ENCODE peak calls at places on chromosomes 6 and 20, in ten cellular contexts. One of them, this sample, is unnamed.

GRCh38 chr6:157535354-157536217 is 154.6 kb downstream of the ZDHHC14 start:
- DNase-seq in pancreas: no peak
- DNase-seq in activated B cell treated with CpG ODN at 0.5 μM for 24 hours: no peak
- DNase-seq in progenitor cell of endocrine pancreas: no peak
- DNase-seq in endothelial cell: no peak
- DNase-seq in lower lobe of right lung: no peak
- DNase-seq in GM13977: peak
- DNase-seq in epithelial cell of proximal tubule: peak
- DNase-seq in GM23338: no peak
- DNase-seq in ascending aorta: no peak
- DNase-seq in this sample: peak

GRCh38 chr20:415820-416322 is 7.8 kb downstream of the RBCK1 start:
- DNase-seq in pancreas: no peak
- DNase-seq in activated B cell treated with CpG ODN at 0.5 μM for 24 hours: no peak
- DNase-seq in progenitor cell of endocrine pancreas: no peak
- DNase-seq in endothelial cell: no peak
- DNase-seq in lower lobe of right lung: peak
- DNase-seq in GM13977: no peak
- DNase-seq in epithelial cell of proximal tubule: no peak
- DNase-seq in GM23338: no peak
- DNase-seq in ascending aorta: no peak
- DNase-seq in this sample: no peak

GRCh38 chr6:132972971-132973370 is 158.6 kb downstream of the RPS12 start:
- DNase-seq in pancreas: no peak
- DNase-seq in activated B cell treated with CpG ODN at 0.5 μM for 24 hours: no peak
- DNase-seq in progenitor cell of endocrine pancreas: no peak
- DNase-seq in endothelial cell: no peak
- DNase-seq in lower lobe of right lung: no peak
- DNase-seq in GM13977: no peak
- DNase-seq in epithelial cell of proximal tubule: no peak
- DNase-seq in GM23338: no peak
- DNase-seq in ascending aorta: no peak
- DNase-seq in this sample: no peak

GRCh38 chr6:51976374-51976773 is 111.0 kb downstream of the PKHD1 start:
- DNase-seq in pancreas: no peak
- DNase-seq in activated B cell treated with CpG ODN at 0.5 μM for 24 hours: no peak
- DNase-seq in progenitor cell of endocrine pancreas: no peak
- DNase-seq in endothelial cell: no peak
- DNase-seq in lower lobe of right lung: no peak
- DNase-seq in GM13977: no peak
- DNase-seq in epithelial cell of proximal tubule: no peak
- DNase-seq in GM23338: no peak
- DNase-seq in ascending aorta: no peak
- DNase-seq in this sample: no peak

GRCh38 chr6:163745566-163746400 is 331.3 kb downstream of the QKI start:
- DNase-seq in pancreas: no peak
- DNase-seq in activated B cell treated with CpG ODN at 0.5 μM for 24 hours: no peak
- DNase-seq in progenitor cell of endocrine pancreas: no peak
- DNase-seq in endothelial cell: no peak
- DNase-seq in lower lobe of right lung: no peak
- DNase-seq in GM13977: no peak
- DNase-seq in epithelial cell of proximal tubule: peak
- DNase-seq in GM23338: no peak
- DNase-seq in ascending aorta: no peak
- DNase-seq in this sample: no peak

GRCh38 chr6:106591111-106591825 is 38.0 kb downstream of the RTN4IP1 start:
- DNase-seq in pancreas: no peak
- DNase-seq in activated B cell treated with CpG ODN at 0.5 μM for 24 hours: no peak
- DNase-seq in progenitor cell of endocrine pancreas: no peak
- DNase-seq in endothelial cell: no peak
- DNase-seq in lower lobe of right lung: no peak
- DNase-seq in GM13977: no peak
- DNase-seq in epithelial cell of proximal tubule: peak
- DNase-seq in GM23338: no peak
- DNase-seq in ascending aorta: no peak
- DNase-seq in this sample: no peak

GRCh38 chr6:17303444-17303843 is 22.3 kb downstream of the RBM24 start:
- DNase-seq in pancreas: no peak
- DNase-seq in activated B cell treated with CpG ODN at 0.5 μM for 24 hours: no peak
- DNase-seq in progenitor cell of endocrine pancreas: no peak
- DNase-seq in endothelial cell: no peak
- DNase-seq in lower lobe of right lung: no peak
- DNase-seq in GM13977: no peak
- DNase-seq in epithelial cell of proximal tubule: no peak
- DNase-seq in GM23338: no peak
- DNase-seq in ascending aorta: no peak
- DNase-seq in this sample: no peak

GRCh38 chr20:61037498-61037897 is 214.6 kb upstream of the CDH4 start:
- DNase-seq in pancreas: no peak
- DNase-seq in activated B cell treated with CpG ODN at 0.5 μM for 24 hours: no peak
- DNase-seq in progenitor cell of endocrine pancreas: no peak
- DNase-seq in endothelial cell: no peak
- DNase-seq in lower lobe of right lung: no peak
- DNase-seq in GM13977: no peak
- DNase-seq in epithelial cell of proximal tubule: no peak
- DNase-seq in GM23338: no peak
- DNase-seq in ascending aorta: no peak
- DNase-seq in this sample: no peak

GRCh38 chr6:6856538-6857523 is 250.9 kb upstream of the RREB1 start:
- DNase-seq in pancreas: peak
- DNase-seq in activated B cell treated with CpG ODN at 0.5 μM for 24 hours: peak
- DNase-seq in progenitor cell of endocrine pancreas: no peak
- DNase-seq in endothelial cell: no peak
- DNase-seq in lower lobe of right lung: peak
- DNase-seq in GM13977: peak
- DNase-seq in epithelial cell of proximal tubule: no peak
- DNase-seq in GM23338: peak
- DNase-seq in ascending aorta: peak
- DNase-seq in this sample: peak

DNA sequence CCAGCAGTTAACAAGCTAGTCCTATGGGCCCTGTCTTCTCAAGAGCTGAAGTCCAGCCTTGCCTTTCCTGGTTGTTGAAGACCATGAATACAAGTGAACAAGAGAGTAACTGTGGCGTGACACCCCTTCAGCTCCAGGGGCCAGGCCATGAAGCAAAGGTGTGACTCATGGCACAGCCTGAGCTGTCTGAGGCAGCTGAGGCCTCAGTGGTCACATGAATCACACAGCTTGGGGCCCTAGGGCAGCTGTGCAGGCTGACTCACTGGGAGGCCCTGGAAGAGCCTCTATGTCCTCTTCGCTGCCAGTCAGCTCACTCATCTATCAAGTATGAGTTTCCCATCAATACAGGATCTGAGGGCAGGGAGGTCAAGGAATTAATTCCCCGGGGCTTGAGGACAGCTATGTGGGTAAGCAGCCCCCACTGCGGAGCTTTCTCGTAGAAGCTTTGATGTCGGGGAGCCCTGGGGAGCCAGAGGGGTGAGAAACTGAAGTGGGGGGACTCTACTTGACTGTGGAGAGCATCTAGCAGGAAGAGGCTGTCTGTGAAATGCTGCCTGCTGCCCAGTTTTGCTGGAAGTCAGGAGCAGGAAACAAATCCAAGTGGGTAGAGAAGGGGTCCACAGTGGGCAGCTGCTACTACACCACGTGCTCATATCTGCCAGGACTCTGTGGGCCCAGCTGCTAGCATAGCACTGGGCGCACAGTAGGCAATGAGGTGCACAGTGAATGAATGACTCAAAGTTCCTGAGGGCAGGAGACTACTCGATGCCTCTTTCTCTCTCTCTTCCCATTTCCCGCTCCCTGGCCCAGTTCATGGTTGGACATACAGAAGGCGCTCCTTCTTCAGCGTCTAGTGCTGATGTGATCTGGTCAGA is 13.7 kb upstream of the FAM83C start:
- DNase-seq in pancreas: no peak
- DNase-seq in activated B cell treated with CpG ODN at 0.5 μM for 24 hours: no peak
- DNase-seq in progenitor cell of endocrine pancreas: no peak
- DNase-seq in endothelial cell: no peak
- DNase-seq in lower lobe of right lung: no peak
- DNase-seq in GM13977: no peak
- DNase-seq in epithelial cell of proximal tubule: peak
- DNase-seq in GM23338: no peak
- DNase-seq in ascending aorta: peak
- DNase-seq in this sample: no peak
- TF ChIP-seq CTCF in pancreas: no peak
- TF ChIP-seq CTCF in activated B cell treated with CpG ODN at 0.5 μM for 24 hours: no peak
- TF ChIP-seq CTCF in progenitor cell of endocrine pancreas: no peak
- TF ChIP-seq CTCF in endothelial cell: no peak
- TF ChIP-seq CTCF in lower lobe of right lung: no peak
- TF ChIP-seq CTCF in GM13977: no peak
- TF ChIP-seq CTCF in epithelial cell of proximal tubule: no peak
- TF ChIP-seq CTCF in GM23338: no peak
- TF ChIP-seq CTCF in ascending aorta: no peak
- TF ChIP-seq CTCF in this sample: no peak

DNA sequence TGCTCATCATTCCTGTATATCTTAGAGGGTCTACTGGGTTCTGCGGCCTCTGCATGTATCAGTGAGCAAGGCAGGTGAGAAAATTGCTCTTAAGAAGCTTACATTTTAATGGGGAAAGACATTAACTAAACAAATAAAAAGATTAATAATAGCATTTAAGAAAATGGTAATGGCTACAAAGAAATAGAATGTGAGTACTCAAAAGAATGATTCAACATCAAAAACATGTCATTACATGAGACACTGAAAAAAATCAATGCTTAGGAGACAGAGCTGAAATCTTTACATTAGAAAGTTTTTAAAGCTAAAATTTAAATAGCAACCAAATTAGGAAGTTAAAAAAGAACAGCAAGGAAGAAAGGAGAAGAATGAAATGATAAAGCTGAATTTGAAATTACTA is 146.9 kb upstream of the PHACTR1 start:
- DNase-seq in pancreas: no peak
- DNase-seq in activated B cell treated with CpG ODN at 0.5 μM for 24 hours: no peak
- DNase-seq in progenitor cell of endocrine pancreas: no peak
- DNase-seq in endothelial cell: no peak
- DNase-seq in lower lobe of right lung: no peak
- DNase-seq in GM13977: no peak
- DNase-seq in epithelial cell of proximal tubule: no peak
- DNase-seq in GM23338: no peak
- DNase-seq in ascending aorta: no peak
- DNase-seq in this sample: no peak
- TF ChIP-seq CTCF in pancreas: no peak
- TF ChIP-seq CTCF in activated B cell treated with CpG ODN at 0.5 μM for 24 hours: no peak
- TF ChIP-seq CTCF in progenitor cell of endocrine pancreas: no peak
- TF ChIP-seq CTCF in endothelial cell: no peak
- TF ChIP-seq CTCF in lower lobe of right lung: no peak
- TF ChIP-seq CTCF in GM13977: no peak
- TF ChIP-seq CTCF in epithelial cell of proximal tubule: no peak
- TF ChIP-seq CTCF in GM23338: no peak
- TF ChIP-seq CTCF in ascending aorta: no peak
- TF ChIP-seq CTCF in this sample: no peak

GRCh38 chr6:159092631-159093030 is 47.8 kb upstream of the TAGAP start:
- DNase-seq in pancreas: no peak
- DNase-seq in activated B cell treated with CpG ODN at 0.5 μM for 24 hours: no peak
- DNase-seq in progenitor cell of endocrine pancreas: no peak
- DNase-seq in endothelial cell: no peak
- DNase-seq in lower lobe of right lung: no peak
- DNase-seq in GM13977: no peak
- DNase-seq in epithelial cell of proximal tubule: no peak
- DNase-seq in GM23338: no peak
- DNase-seq in ascending aorta: no peak
- DNase-seq in this sample: no peak

GRCh38 chr6:159093608-159094443 is 49.0 kb upstream of the TAGAP start:
- DNase-seq in pancreas: no peak
- DNase-seq in activated B cell treated with CpG ODN at 0.5 μM for 24 hours: no peak
- DNase-seq in progenitor cell of endocrine pancreas: no peak
- DNase-seq in endothelial cell: no peak
- DNase-seq in lower lobe of right lung: no peak
- DNase-seq in GM13977: no peak
- DNase-seq in epithelial cell of proximal tubule: no peak
- DNase-seq in GM23338: no peak
- DNase-seq in ascending aorta: no peak
- DNase-seq in this sample: no peak

GRCh38 chr6:159094444-159095252 is 49.9 kb upstream of the TAGAP start:
- DNase-seq in pancreas: no peak
- DNase-seq in activated B cell treated with CpG ODN at 0.5 μM for 24 hours: peak
- DNase-seq in progenitor cell of endocrine pancreas: no peak
- DNase-seq in endothelial cell: no peak
- DNase-seq in lower lobe of right lung: no peak
- DNase-seq in GM13977: peak
- DNase-seq in epithelial cell of proximal tubule: no peak
- DNase-seq in GM23338: no peak
- DNase-seq in ascending aorta: no peak
- DNase-seq in this sample: peak

GRCh38 chr6:159097256-159097655 is 52.5 kb upstream of the TAGAP start:
- DNase-seq in pancreas: no peak
- DNase-seq in activated B cell treated with CpG ODN at 0.5 μM for 24 hours: no peak
- DNase-seq in progenitor cell of endocrine pancreas: no peak
- DNase-seq in endothelial cell: no peak
- DNase-seq in lower lobe of right lung: no peak
- DNase-seq in GM13977: no peak
- DNase-seq in epithelial cell of proximal tubule: no peak
- DNase-seq in GM23338: no peak
- DNase-seq in ascending aorta: no peak
- DNase-seq in this sample: no peak

GRCh38 chr6:159095561-159096095 is 50.8 kb upstream of the TAGAP start:
- DNase-seq in pancreas: no peak
- DNase-seq in activated B cell treated with CpG ODN at 0.5 μM for 24 hours: no peak
- DNase-seq in progenitor cell of endocrine pancreas: no peak
- DNase-seq in endothelial cell: no peak
- DNase-seq in lower lobe of right lung: no peak
- DNase-seq in GM13977: no peak
- DNase-seq in epithelial cell of proximal tubule: no peak
- DNase-seq in GM23338: no peak
- DNase-seq in ascending aorta: no peak
- DNase-seq in this sample: no peak
- TF ChIP-seq CTCF in pancreas: no peak
- TF ChIP-seq CTCF in activated B cell treated with CpG ODN at 0.5 μM for 24 hours: no peak
- TF ChIP-seq CTCF in progenitor cell of endocrine pancreas: no peak
- TF ChIP-seq CTCF in endothelial cell: no peak
- TF ChIP-seq CTCF in lower lobe of right lung: no peak
- TF ChIP-seq CTCF in GM13977: no peak
- TF ChIP-seq CTCF in epithelial cell of proximal tubule: no peak
- TF ChIP-seq CTCF in GM23338: no peak
- TF ChIP-seq CTCF in ascending aorta: no peak
- TF ChIP-seq CTCF in this sample: no peak

GRCh38 chr20:62553136-62553837 is 77.5 kb upstream of the GATA5 start:
- DNase-seq in pancreas: no peak
- DNase-seq in activated B cell treated with CpG ODN at 0.5 μM for 24 hours: no peak
- DNase-seq in progenitor cell of endocrine pancreas: no peak
- DNase-seq in endothelial cell: no peak
- DNase-seq in lower lobe of right lung: no peak
- DNase-seq in GM13977: no peak
- DNase-seq in epithelial cell of proximal tubule: no peak
- DNase-seq in GM23338: no peak
- DNase-seq in ascending aorta: no peak
- DNase-seq in this sample: no peak
- TF ChIP-seq CTCF in pancreas: no peak
- TF ChIP-seq CTCF in activated B cell treated with CpG ODN at 0.5 μM for 24 hours: no peak
- TF ChIP-seq CTCF in progenitor cell of endocrine pancreas: no peak
- TF ChIP-seq CTCF in endothelial cell: no peak
- TF ChIP-seq CTCF in lower lobe of right lung: no peak
- TF ChIP-seq CTCF in GM13977: no peak
- TF ChIP-seq CTCF in epithelial cell of proximal tubule: no peak
- TF ChIP-seq CTCF in GM23338: no peak
- TF ChIP-seq CTCF in ascending aorta: no peak
- TF ChIP-seq CTCF in this sample: no peak